ENCODE peak calls at places on chromosomes 3 and 15, in seven cellular contexts. One of them, this sample, is unnamed.

GRCh38 chr3:174440741-174441587 is 418.2 kb upstream of the NAALADL2 start:
- DNase-seq in T follicular helper cell: no peak
- DNase-seq in NCI-H446 treated with DMSO at 0.1 percent for 48 hours: peak; percentile 97
- DNase-seq in NCI-H1092 treated with DMSO at 0.1 percent for 48 hours: peak; percentile 90
- DNase-seq in AML-193: peak; percentile 72
- DNase-seq in HT-29: peak; percentile 89
- DNase-seq in AG09319: peak; percentile 83
- DNase-seq in this sample: peak; percentile 96

GRCh38 chr3:142276780-142277179 is 51.4 kb upstream of the GK5 start:
- DNase-seq in T follicular helper cell: no peak
- DNase-seq in NCI-H446 treated with DMSO at 0.1 percent for 48 hours: peak; percentile 8
- DNase-seq in NCI-H1092 treated with DMSO at 0.1 percent for 48 hours: no peak
- DNase-seq in AML-193: peak; percentile 87
- DNase-seq in HT-29: no peak
- DNase-seq in AG09319: no peak
- DNase-seq in this sample: no peak

GRCh38 chr15:64288999-64289398 is 67.0 kb downstream of the CSNK1G1 start:
- DNase-seq in T follicular helper cell: no peak
- DNase-seq in NCI-H446 treated with DMSO at 0.1 percent for 48 hours: no peak
- DNase-seq in NCI-H1092 treated with DMSO at 0.1 percent for 48 hours: no peak
- DNase-seq in AML-193: no peak
- DNase-seq in HT-29: no peak
- DNase-seq in AG09319: no peak
- DNase-seq in this sample: no peak

GRCh38 chr3:183435701-183436100 is 7.3 kb upstream of the MCF2L2 start:
- DNase-seq in T follicular helper cell: no peak
- DNase-seq in NCI-H446 treated with DMSO at 0.1 percent for 48 hours: no peak
- DNase-seq in NCI-H1092 treated with DMSO at 0.1 percent for 48 hours: no peak
- DNase-seq in AML-193: no peak
- DNase-seq in HT-29: no peak
- DNase-seq in AG09319: no peak
- DNase-seq in this sample: no peak

GRCh38 chr3:152595975-152596832 is 238.7 kb upstream of the P2RY1 start:
- DNase-seq in T follicular helper cell: no peak
- DNase-seq in NCI-H446 treated with DMSO at 0.1 percent for 48 hours: no peak
- DNase-seq in NCI-H1092 treated with DMSO at 0.1 percent for 48 hours: no peak
- DNase-seq in AML-193: peak; percentile 69
- DNase-seq in HT-29: peak; percentile 73
- DNase-seq in AG09319: no peak
- DNase-seq in this sample: no peak

GRCh38 chr15:31270767-31271166 is 55.9 kb upstream of the KLF13 start:
- DNase-seq in T follicular helper cell: no peak
- DNase-seq in NCI-H446 treated with DMSO at 0.1 percent for 48 hours: no peak
- DNase-seq in NCI-H1092 treated with DMSO at 0.1 percent for 48 hours: no peak
- DNase-seq in AML-193: no peak
- DNase-seq in HT-29: no peak
- DNase-seq in AG09319: no peak
- DNase-seq in this sample: peak; percentile 44

GRCh38 chr3:38029400-38030125 is at the start of gene PLCD1:
- DNase-seq in T follicular helper cell: peak; percentile 28
- DNase-seq in NCI-H446 treated with DMSO at 0.1 percent for 48 hours: no peak
- DNase-seq in NCI-H1092 treated with DMSO at 0.1 percent for 48 hours: no peak
- DNase-seq in AML-193: no peak
- DNase-seq in HT-29: no peak
- DNase-seq in AG09319: peak; percentile 42
- DNase-seq in this sample: peak; percentile 96

GRCh38 chr15:72222433-72222832 is 8.6 kb downstream of the PKM start:
- DNase-seq in T follicular helper cell: no peak
- DNase-seq in NCI-H446 treated with DMSO at 0.1 percent for 48 hours: peak; percentile 30
- DNase-seq in NCI-H1092 treated with DMSO at 0.1 percent for 48 hours: no peak
- DNase-seq in AML-193: no peak
- DNase-seq in HT-29: peak; percentile 55
- DNase-seq in AG09319: no peak
- DNase-seq in this sample: no peak

GRCh38 chr15:70196314-70197291 is 98.9 kb upstream of the TLE3 start:
- DNase-seq in T follicular helper cell: peak; percentile 31
- DNase-seq in NCI-H446 treated with DMSO at 0.1 percent for 48 hours: peak; percentile 54
- DNase-seq in NCI-H1092 treated with DMSO at 0.1 percent for 48 hours: peak; percentile 76
- DNase-seq in AML-193: no peak
- DNase-seq in HT-29: no peak
- DNase-seq in AG09319: no peak
- DNase-seq in this sample: peak; percentile 90

GRCh38 chr3:45170071-45170470 is 23.9 kb upstream of the CDCP1 start:
- DNase-seq in T follicular helper cell: no peak
- DNase-seq in NCI-H446 treated with DMSO at 0.1 percent for 48 hours: no peak
- DNase-seq in NCI-H1092 treated with DMSO at 0.1 percent for 48 hours: no peak
- DNase-seq in AML-193: no peak
- DNase-seq in HT-29: no peak
- DNase-seq in AG09319: no peak
- DNase-seq in this sample: no peak

GRCh38 chr3:188283347-188283746 is 129.4 kb downstream of the LPP start:
- DNase-seq in T follicular helper cell: no peak
- DNase-seq in NCI-H446 treated with DMSO at 0.1 percent for 48 hours: no peak
- DNase-seq in NCI-H1092 treated with DMSO at 0.1 percent for 48 hours: no peak
- DNase-seq in AML-193: peak; percentile 50
- DNase-seq in HT-29: no peak
- DNase-seq in AG09319: no peak
- DNase-seq in this sample: no peak

GRCh38 chr15:66008920-66009572 is 139.8 kb downstream of the RAB11A start:
- DNase-seq in T follicular helper cell: no peak
- DNase-seq in NCI-H446 treated with DMSO at 0.1 percent for 48 hours: no peak
- DNase-seq in NCI-H1092 treated with DMSO at 0.1 percent for 48 hours: no peak
- DNase-seq in AML-193: no peak
- DNase-seq in HT-29: peak; percentile 36
- DNase-seq in AG09319: no peak
- DNase-seq in this sample: no peak

GRCh38 chr3:112399064-112399463 is 66.1 kb downstream of the CD200 start:
- DNase-seq in T follicular helper cell: no peak
- DNase-seq in NCI-H446 treated with DMSO at 0.1 percent for 48 hours: no peak
- DNase-seq in NCI-H1092 treated with DMSO at 0.1 percent for 48 hours: no peak
- DNase-seq in AML-193: no peak
- DNase-seq in HT-29: no peak
- DNase-seq in AG09319: no peak
- DNase-seq in this sample: no peak